ENCODE peak calls at places on chromosomes 7 and 10, in nine cellular contexts. X is H54; K is neural crest cell; T is activated CD4-positive, CD25-positive, alpha-beta regulatory T cell treated with anti-CD3 and anti-CD28 coated beads, Interleukin-2, amount 50 U/mL, for 72 hours; C is stimulated activated CD8-positive, alpha-beta memory T cell treated with anti-CD3 and anti-CD28 coated beads, Interleukin-7, amount 100 ng/mL, for 1 hour; U is epithelial cell of prostate; N is activated CD4-positive, alpha-beta T cell treated with anti-CD3 and anti-CD28 coated beads for 4 hours; V is CD8-positive, alpha-beta memory T cell; R is HS-5. F is an unnamed sample.

GRCh38 chr7:75938921-75939320 is 24.0 kb downstream of the POR start:
- DNase-seq in X (no peak), K (no peak), T (no peak), C (no peak), U (no peak), N (no peak), V (no peak), R (no peak), F (no peak)

GRCh38 chr7:94313926-94314325 is 80.8 kb upstream of the COL1A2 start:
- DNase-seq in X (no peak), K (no peak), T (no peak), C (no peak), U (no peak), N (no peak), V (no peak), R (no peak), F (no peak)

GRCh38 chr7:116588225-116588624 is 63.4 kb downstream of the CAV1 start:
- DNase-seq in X (no peak), K (no peak), T (no peak), C (no peak), U (no peak), N (no peak), V (no peak), R (peak; percentile 46), F (no peak)

GRCh38 chr7:13628231-13629001 is 361.1 kb downstream of the ETV1 start:
- DNase-seq in X (peak; percentile 7), K (no peak), T (no peak), C (no peak), U (no peak), N (no peak), V (no peak), R (peak; percentile 46), F (no peak)

GRCh38 chr10:11294831-11295230 is 277.2 kb downstream of the CELF2 start:
- DNase-seq in X (no peak), K (no peak), T (no peak), C (no peak), U (no peak), N (no peak), V (no peak), R (no peak), F (no peak)

GRCh38 chr7:129169705-129170319 is 18.6 kb upstream of the SMO start:
- DNase-seq in X (no peak), K (no peak), T (no peak), C (no peak), U (no peak), N (peak; percentile 7), V (no peak), R (no peak), F (no peak)

GRCh38 chr10:121426307-121426706 is 171.9 kb downstream of the FGFR2 start:
- DNase-seq in X (no peak), K (no peak), T (no peak), C (no peak), U (no peak), N (no peak), V (no peak), R (no peak), F (no peak)

GRCh38 chr7:133912916-133913697 is 214.0 kb upstream of the LRGUK start:
- DNase-seq in X (no peak), K (no peak), T (no peak), C (no peak), U (peak; percentile 67), N (no peak), V (no peak), R (peak; percentile 10), F (no peak)

GRCh38 chr10:51321968-51322367 is 247.7 kb downstream of the PRKG1 start:
- DNase-seq in X (no peak), K (no peak), T (no peak), C (no peak), U (no peak), N (no peak), V (no peak), R (no peak), F (no peak)

F was measured in activated gamma-delta T cell treated with Interleukin-2 at 50 U/mL for 16 hours.